ENCODE peak calls at places on chromosomes 6 and 20, in ten cellular contexts. D, O, U, B, P, V, I, M, N and X are unnamed samples.

GRCh38 chr6:160002882-160003281 is 34.0 kb downstream of the IGF2R start:
- DNase-seq in P (no peak), N (no peak), B (no peak), U (no peak), D (no peak), O (no peak), V (no peak), I (no peak), M (no peak), X (no peak)

GRCh38 chr20:36700438-36700837 is 45.5 kb downstream of the NDRG3 start:
- DNase-seq in I (peak), V (no peak), N (no peak), D (no peak), M (no peak), O (no peak), P (no peak), B (no peak), U (no peak), X (no peak)

GRCh38 chr6:28160233-28160632 is 18.6 kb downstream of the ZKSCAN8 start:
- DNase-seq in M (no peak), I (no peak), P (no peak), D (no peak), U (no peak), V (no peak), N (no peak), O (no peak), B (no peak), X (peak)

GRCh38 chr20:52127309-52127708 is 64.3 kb downstream of the ZFP64 start:
- DNase-seq in B (no peak), D (no peak), P (no peak), U (no peak), O (no peak), I (no peak), V (no peak), M (no peak), N (no peak), X (no peak)

GRCh38 chr6:144036064-144036873 is 28.2 kb upstream of the PLAGL1 start:
- DNase-seq in U (peak), P (no peak), V (peak), N (peak), D (peak), B (no peak), O (no peak), M (no peak), I (peak), X (peak)

GRCh38 chr6:3615391-3616380 is 135.8 kb downstream of the PXDC1 start:
- DNase-seq in P (no peak), B (no peak), N (no peak), D (no peak), V (no peak), U (no peak), M (no peak), O (no peak), I (no peak), X (no peak)

GRCh38 chr20:31661625-31662371 is 24.1 kb downstream of the COX4I2 start:
- DNase-seq in M (peak), N (no peak), O (peak), D (peak), V (peak), I (peak), P (peak), B (peak), U (peak), X (peak)

GRCh38 chr6:29011276-29011734 is 6.2 kb upstream of the ZNF311 start:
- DNase-seq in B (no peak), M (no peak), P (no peak), V (peak), O (no peak), I (peak), N (no peak), U (peak), D (peak), X (peak)

GRCh38 chr20:33733654-33734576 is 2.1 kb downstream of the ZNF341 start:
- DNase-seq in I (peak), O (no peak), D (peak), B (no peak), M (no peak), N (no peak), U (peak), P (peak), V (peak), X (peak)

GRCh38 chr6:157764346-157765068 is 58.5 kb upstream of the SNX9 start:
- DNase-seq in V (peak), U (peak), D (peak), P (peak), M (peak), I (no peak), B (peak), N (peak), O (peak), X (peak)

GRCh38 chr6:116314218-116314617 is 34.5 kb upstream of the TSPYL1 start:
- DNase-seq in D (no peak), P (no peak), B (no peak), U (peak), O (no peak), I (no peak), V (no peak), N (no peak), M (no peak), X (peak)

GRCh38 chr6:23483896-23484295 is 642.1 kb upstream of the NRSN1 start:
- DNase-seq in U (no peak), D (no peak), M (no peak), V (no peak), N (no peak), P (no peak), O (no peak), B (no peak), I (no peak), X (no peak)

GRCh38 chr6:27368202-27368601 is 20.4 kb upstream of the ZNF391 start:
- DNase-seq in I (no peak), B (no peak), U (no peak), P (no peak), O (no peak), D (no peak), V (no peak), N (no peak), M (no peak), X (no peak)

GRCh38 chr20:49286689-49287551 is 9.1 kb upstream of the ZNFX1 start:
- DNase-seq in I (peak), N (no peak), U (no peak), B (no peak), M (no peak), P (peak), V (no peak), O (no peak), D (peak), X (no peak)

GRCh38 chr6:22078802-22079545 is 217.9 kb downstream of the PRL start:
- DNase-seq in I (peak), P (no peak), D (no peak), N (no peak), B (no peak), O (no peak), M (no peak), V (no peak), U (no peak), X (no peak)

GRCh38 chr6:71236926-71237425 is 51.6 kb upstream of the OGFRL1 start:
- DNase-seq in B (no peak), V (no peak), D (no peak), N (no peak), P (no peak), U (no peak), O (no peak), M (no peak), I (no peak), X (no peak)

GRCh38 chr6:45376310-45377040 is 1.3 kb downstream of the SUPT3H start:
- DNase-seq in U (peak), D (peak), N (no peak), B (no peak), M (no peak), P (no peak), I (peak), O (no peak), V (peak), X (peak)

GRCh38 chr6:165804331-165805066 is 141.5 kb upstream of the PDE10A start:
- DNase-seq in M (no peak), U (peak), I (peak), N (no peak), D (peak), B (peak), P (no peak), V (peak), O (no peak), X (peak)

GRCh38 chr6:1590580-1590979 is 19.1 kb upstream of the FOXC1 start:
- DNase-seq in D (no peak), V (no peak), I (no peak), M (no peak), B (no peak), N (no peak), P (no peak), U (no peak), O (no peak), X (no peak)

GRCh38 chr6:145814035-145814500 is 527 bp downstream of the FBXO30 start:
- DNase-seq in B (peak), V (peak), O (no peak), P (peak), U (no peak), M (peak), N (peak), D (peak), I (peak), X (no peak)

GRCh38 chr6:26553739-26554668 is 15.8 kb downstream of the HMGN4 start:
- DNase-seq in M (peak), D (peak), P (peak), I (peak), V (peak), O (peak), N (peak), U (peak), B (peak), X (peak)

GRCh38 chr6:106799008-106799952 is 169.9 kb downstream of the QRSL1 start:
- DNase-seq in O (no peak), P (peak), N (peak), U (peak), D (peak), B (no peak), V (peak), M (no peak), I (no peak), X (peak)

GRCh38 chr20:46970937-46971630 is 76.4 kb downstream of the EYA2 start:
- DNase-seq in N (no peak), P (no peak), B (no peak), U (peak), V (peak), O (no peak), I (peak), M (peak), D (peak), X (peak)

GRCh38 chr20:5230544-5230943 is 86.2 kb downstream of the PROKR2 start:
- DNase-seq in U (no peak), B (no peak), N (no peak), V (no peak), D (no peak), P (no peak), M (no peak), O (no peak), I (no peak), X (no peak)

GRCh38 chr6:137303436-137303835 is 84.3 kb upstream of the IFNGR1 start:
- DNase-seq in B (no peak), N (no peak), P (no peak), I (no peak), O (no peak), M (no peak), U (no peak), D (no peak), V (no peak), X (peak)

GRCh38 chr20:61387204-61387958 is 135.3 kb downstream of the CDH4 start:
- DNase-seq in P (no peak), V (peak), M (no peak), I (peak), O (no peak), D (peak), B (peak), N (no peak), U (peak), X (peak)

GRCh38 chr6:149900620-149901443 is 2.9 kb upstream of the RAET1E start:
- DNase-seq in U (no peak), D (no peak), I (no peak), M (no peak), O (no peak), B (no peak), P (no peak), N (no peak), V (no peak), X (no peak)

GRCh38 chr20:63177785-63178444 is 38.0 kb downstream of the YTHDF1 start:
- DNase-seq in N (no peak), D (peak), V (no peak), B (no peak), I (no peak), P (no peak), M (no peak), U (no peak), O (no peak), X (no peak)

GRCh38 chr20:57535297-57535696 is 10.4 kb upstream of the CTCFL start:
- DNase-seq in D (no peak), M (no peak), U (no peak), N (no peak), I (no peak), V (no peak), O (no peak), B (no peak), P (no peak), X (no peak)

DNA sequence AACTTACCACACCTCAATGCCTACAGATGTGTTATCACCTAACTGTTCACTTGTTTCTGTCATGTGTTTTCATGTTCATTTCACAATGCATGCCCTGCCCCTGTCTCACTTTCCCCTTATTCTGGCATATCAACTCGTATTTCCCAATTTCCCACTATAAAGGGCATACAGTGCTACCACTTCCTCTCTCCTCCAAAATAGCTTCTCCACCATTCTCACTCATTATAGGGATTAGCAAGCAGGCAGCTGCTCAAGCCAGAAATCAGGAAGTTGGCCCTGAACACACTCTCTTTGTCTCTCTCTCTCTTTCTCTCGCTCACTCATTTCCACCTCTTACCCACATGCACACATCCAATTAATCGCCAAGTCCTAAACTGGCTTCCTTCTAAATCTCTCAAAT is 196.4 kb downstream of the BTBD9 start:
- DNase-seq in U (peak), I (no peak), O (no peak), N (no peak), P (no peak), D (no peak), V (peak), B (no peak), M (no peak), X (peak)
- H3K4me3 ChIP-seq in U (no peak), I (no peak), O (no peak), N (no peak), P (no peak), D (no peak), V (no peak), B (no peak), M (no peak), X (no peak)

DNA sequence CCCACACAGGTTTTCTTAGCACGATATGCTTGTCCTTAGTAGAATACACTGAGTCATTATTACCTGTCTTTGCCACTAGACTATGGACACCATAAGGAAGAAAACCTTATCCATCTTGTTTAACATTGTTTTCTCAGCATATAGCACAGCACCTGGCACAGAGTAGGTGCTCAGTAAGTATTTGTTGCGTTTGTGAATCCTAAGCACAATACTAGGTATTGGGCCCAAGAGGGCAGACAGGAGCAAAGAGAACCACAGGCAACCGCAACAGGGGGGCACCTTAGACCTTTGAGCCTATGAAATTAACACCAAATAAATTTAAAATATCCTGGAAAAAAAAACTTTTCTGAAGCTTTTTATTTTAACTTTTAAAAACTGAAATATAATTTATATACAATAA is 3.7 kb upstream of the NCOA6 start:
- DNase-seq in M (no peak), D (no peak), U (no peak), O (no peak), N (no peak), V (no peak), I (peak), P (no peak), B (no peak), X (no peak)
- TF ChIP-seq CTCF in M (no peak), D (no peak), U (peak), O (no peak), N (no peak), V (no peak), I (peak), P (peak), B (no peak), X (no peak)

GRCh38 chr20:41365785-41366545 is 653 bp downstream of the EMILIN3 start:
- DNase-seq in B (no peak), D (no peak), P (no peak), M (no peak), V (no peak), I (peak), N (no peak), U (no peak), O (no peak), X (no peak)

GRCh38 chr20:41367956-41368355 is 1.3 kb upstream of the EMILIN3 start:
- DNase-seq in D (no peak), N (no peak), V (no peak), O (no peak), I (no peak), B (no peak), P (no peak), M (no peak), U (no peak), X (no peak)

GRCh38 chr20:41364967-41365765 is 1.5 kb downstream of the EMILIN3 start:
- DNase-seq in V (no peak), B (no peak), O (no peak), I (no peak), P (no peak), U (no peak), D (no peak), N (no peak), M (no peak), X (no peak)

GRCh38 chr20:41366546-41367392 is at the start of gene EMILIN3:
- DNase-seq in O (no peak), N (no peak), D (no peak), P (no peak), V (no peak), M (no peak), B (no peak), U (no peak), I (peak), X (no peak)

GRCh38 chr20:41367393-41367695 is 726 bp upstream of the EMILIN3 start:
- DNase-seq in D (no peak), U (no peak), P (no peak), M (no peak), I (peak), V (no peak), N (no peak), B (no peak), O (no peak), X (no peak)
- H3K4me3 ChIP-seq in D (no peak), U (no peak), P (no peak), M (no peak), I (peak), V (no peak), N (no peak), B (no peak), O (peak), X (no peak)

GRCh38 chr6:41191569-41191968 is 9.4 kb downstream of the TREML2 start:
- DNase-seq in M (no peak), V (peak), D (peak), I (peak), N (no peak), B (peak), P (no peak), U (peak), O (no peak), X (peak)
- TF ChIP-seq CTCF in M (peak), V (peak), D (peak), I (peak), N (peak), B (peak), P (peak), U (peak), O (peak), X (peak)

DNA sequence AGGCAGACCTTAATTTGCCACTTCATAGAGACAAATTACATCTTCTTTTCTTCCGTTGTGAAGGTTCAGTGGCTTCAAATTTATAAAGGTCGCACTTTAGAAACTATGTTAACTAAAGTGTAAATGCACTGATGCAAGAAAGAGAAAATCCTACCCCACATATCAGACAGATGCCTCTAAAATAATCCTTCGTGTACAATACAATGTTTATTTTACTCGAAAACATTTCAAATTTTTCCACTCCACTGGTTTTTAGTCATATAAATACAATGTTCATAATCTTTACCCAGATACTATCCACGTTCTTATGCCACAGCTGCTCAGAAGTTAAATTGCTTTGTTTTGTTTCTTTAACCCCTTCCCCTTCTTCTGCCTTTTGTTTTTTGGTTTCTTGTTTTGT is 140.3 kb upstream of the LAMP5 start:
- DNase-seq in P (no peak), V (no peak), O (no peak), I (no peak), N (no peak), D (no peak), U (no peak), B (no peak), M (no peak), X (peak)
- H3K4me3 ChIP-seq in P (no peak), V (no peak), O (no peak), I (no peak), N (no peak), D (no peak), U (no peak), B (no peak), M (no peak), X (no peak)

GRCh38 chr20:45538209-45538798 is 978 bp downstream of the WFDC6 start:
- DNase-seq in M (no peak), N (no peak), D (no peak), B (no peak), O (no peak), U (no peak), P (no peak), V (no peak), I (peak), X (no peak)
- TF ChIP-seq CTCF in M (peak), N (no peak), D (no peak), B (no peak), O (no peak), U (no peak), P (peak), V (no peak), I (peak), X (no peak)